ENCODE peak calls at places on chromosome 10, in six cellular contexts. One of them, this sample, is unnamed.

GRCh38 chr10:13773496-13774170 is 186.9 kb downstream of the PRPF18 start:
- DNase-seq in fibroblast of villous mesenchyme: no peak
- DNase-seq in cardiac fibroblast: no peak
- DNase-seq in lower leg skin: no peak
- DNase-seq in gastrocnemius medialis: no peak
- DNase-seq in osteoblast: no peak
- DNase-seq in this sample: no peak

GRCh38 chr10:125159486-125159931 is 854 bp downstream of the CTBP2 start:
- DNase-seq in cardiac fibroblast: peak
- DNase-seq in gastrocnemius medialis: no peak
- DNase-seq in fibroblast of villous mesenchyme: no peak
- DNase-seq in osteoblast: peak
- DNase-seq in lower leg skin: peak
- DNase-seq in this sample: no peak

GRCh38 chr10:86538547-86538946 is 17.0 kb upstream of the WAPL start:
- DNase-seq in gastrocnemius medialis: no peak
- DNase-seq in lower leg skin: no peak
- DNase-seq in osteoblast: no peak
- DNase-seq in cardiac fibroblast: no peak
- DNase-seq in fibroblast of villous mesenchyme: peak
- DNase-seq in this sample: no peak

GRCh38 chr10:80090120-80090519 is 11.7 kb downstream of the TMEM254 start:
- DNase-seq in osteoblast: no peak
- DNase-seq in lower leg skin: no peak
- DNase-seq in fibroblast of villous mesenchyme: no peak
- DNase-seq in cardiac fibroblast: no peak
- DNase-seq in gastrocnemius medialis: no peak
- DNase-seq in this sample: no peak

GRCh38 chr10:132960651-132961419 is 18.5 kb upstream of the CFAP46 start:
- DNase-seq in osteoblast: peak
- DNase-seq in fibroblast of villous mesenchyme: no peak
- DNase-seq in lower leg skin: peak
- DNase-seq in cardiac fibroblast: no peak
- DNase-seq in gastrocnemius medialis: no peak
- DNase-seq in this sample: no peak

GRCh38 chr10:132642732-132643008 is 105.1 kb downstream of the INPP5A start:
- DNase-seq in osteoblast: no peak
- DNase-seq in cardiac fibroblast: no peak
- DNase-seq in lower leg skin: peak
- DNase-seq in gastrocnemius medialis: no peak
- DNase-seq in fibroblast of villous mesenchyme: no peak
- DNase-seq in this sample: no peak

GRCh38 chr10:45819552-45819951 is 27.7 kb downstream of the AGAP4 start:
- DNase-seq in cardiac fibroblast: no peak
- DNase-seq in osteoblast: no peak
- DNase-seq in fibroblast of villous mesenchyme: no peak
- DNase-seq in lower leg skin: no peak
- DNase-seq in gastrocnemius medialis: no peak
- DNase-seq in this sample: no peak

GRCh38 chr10:17216217-17216900 is 11.7 kb upstream of the VIM start:
- DNase-seq in lower leg skin: no peak
- DNase-seq in fibroblast of villous mesenchyme: peak
- DNase-seq in gastrocnemius medialis: no peak
- DNase-seq in cardiac fibroblast: peak
- DNase-seq in osteoblast: peak
- DNase-seq in this sample: peak

GRCh38 chr10:100022403-100022802 is 12.7 kb upstream of the DNMBP start:
- DNase-seq in lower leg skin: no peak
- DNase-seq in fibroblast of villous mesenchyme: no peak
- DNase-seq in cardiac fibroblast: peak
- DNase-seq in osteoblast: peak
- DNase-seq in gastrocnemius medialis: no peak
- DNase-seq in this sample: no peak

GRCh38 chr10:44774676-44775401 is 136.3 kb upstream of the TMEM72 start:
- DNase-seq in cardiac fibroblast: peak
- DNase-seq in gastrocnemius medialis: no peak
- DNase-seq in fibroblast of villous mesenchyme: no peak
- DNase-seq in osteoblast: peak
- DNase-seq in lower leg skin: no peak
- DNase-seq in this sample: no peak

GRCh38 chr10:21501109-21501508 is 24.4 kb downstream of the SKIDA1 start:
- DNase-seq in osteoblast: no peak
- DNase-seq in fibroblast of villous mesenchyme: no peak
- DNase-seq in cardiac fibroblast: no peak
- DNase-seq in gastrocnemius medialis: no peak
- DNase-seq in lower leg skin: peak
- DNase-seq in this sample: no peak

GRCh38 chr10:44280211-44280610 is 104.7 kb downstream of the CXCL12 start:
- DNase-seq in fibroblast of villous mesenchyme: no peak
- DNase-seq in gastrocnemius medialis: no peak
- DNase-seq in lower leg skin: no peak
- DNase-seq in cardiac fibroblast: no peak
- DNase-seq in osteoblast: no peak
- DNase-seq in this sample: no peak

GRCh38 chr10:125231116-125231812 is 70.9 kb upstream of the CTBP2 start:
- DNase-seq in lower leg skin: peak
- DNase-seq in gastrocnemius medialis: peak
- DNase-seq in cardiac fibroblast: peak
- DNase-seq in fibroblast of villous mesenchyme: peak
- DNase-seq in osteoblast: peak
- DNase-seq in this sample: no peak

GRCh38 chr10:70558871-70559810 is 43.4 kb downstream of the PRF1 start:
- DNase-seq in lower leg skin: no peak
- DNase-seq in gastrocnemius medialis: no peak
- DNase-seq in fibroblast of villous mesenchyme: peak
- DNase-seq in cardiac fibroblast: peak
- DNase-seq in osteoblast: peak
- DNase-seq in this sample: no peak

GRCh38 chr10:613217-613616 is 76.3 kb downstream of the DIP2C start:
- DNase-seq in cardiac fibroblast: no peak
- DNase-seq in gastrocnemius medialis: no peak
- DNase-seq in lower leg skin: no peak
- DNase-seq in fibroblast of villous mesenchyme: no peak
- DNase-seq in osteoblast: no peak
- DNase-seq in this sample: no peak

GRCh38 chr10:75825220-75825619 is 393.8 kb downstream of the LRMDA start:
- DNase-seq in fibroblast of villous mesenchyme: no peak
- DNase-seq in lower leg skin: no peak
- DNase-seq in osteoblast: no peak
- DNase-seq in cardiac fibroblast: no peak
- DNase-seq in gastrocnemius medialis: no peak
- DNase-seq in this sample: no peak

GRCh38 chr10:86364551-86365345 is 1.8 kb downstream of the GRID1 start:
- DNase-seq in cardiac fibroblast: no peak
- DNase-seq in lower leg skin: peak
- DNase-seq in fibroblast of villous mesenchyme: no peak
- DNase-seq in osteoblast: peak
- DNase-seq in gastrocnemius medialis: no peak
- DNase-seq in this sample: no peak

GRCh38 chr10:88163572-88163971 is 300.1 kb downstream of the PTEN start:
- DNase-seq in cardiac fibroblast: no peak
- DNase-seq in fibroblast of villous mesenchyme: no peak
- DNase-seq in gastrocnemius medialis: no peak
- DNase-seq in lower leg skin: no peak
- DNase-seq in osteoblast: no peak
- DNase-seq in this sample: no peak

GRCh38 chr10:6062101-6062771 is at the start of gene IL2RA:
- DNase-seq in lower leg skin: peak
- DNase-seq in fibroblast of villous mesenchyme: no peak
- DNase-seq in osteoblast: no peak
- DNase-seq in cardiac fibroblast: no peak
- DNase-seq in gastrocnemius medialis: no peak
- DNase-seq in this sample: no peak

GRCh38 chr10:33334170-33334838 is at the start of gene NRP1:
- DNase-seq in gastrocnemius medialis: peak
- DNase-seq in fibroblast of villous mesenchyme: peak
- DNase-seq in cardiac fibroblast: no peak
- DNase-seq in lower leg skin: no peak
- DNase-seq in osteoblast: peak
- DNase-seq in this sample: no peak

GRCh38 chr10:42975558-42976352 is 101.1 kb upstream of the RET start:
- DNase-seq in lower leg skin: peak
- DNase-seq in gastrocnemius medialis: peak
- DNase-seq in osteoblast: peak
- DNase-seq in cardiac fibroblast: no peak
- DNase-seq in fibroblast of villous mesenchyme: no peak
- DNase-seq in this sample: no peak

GRCh38 chr10:13086051-13086450 is 13.9 kb upstream of the OPTN start:
- DNase-seq in lower leg skin: no peak
- DNase-seq in cardiac fibroblast: no peak
- DNase-seq in gastrocnemius medialis: no peak
- DNase-seq in fibroblast of villous mesenchyme: no peak
- DNase-seq in osteoblast: peak
- DNase-seq in this sample: no peak

GRCh38 chr10:110437351-110437605 is 60.4 kb upstream of the DUSP5 start:
- DNase-seq in fibroblast of villous mesenchyme: no peak
- DNase-seq in gastrocnemius medialis: no peak
- DNase-seq in lower leg skin: no peak
- DNase-seq in cardiac fibroblast: no peak
- DNase-seq in osteoblast: no peak
- DNase-seq in this sample: peak

GRCh38 chr10:25768167-25768566 is 165.9 kb upstream of the MYO3A start:
- DNase-seq in cardiac fibroblast: no peak
- DNase-seq in osteoblast: no peak
- DNase-seq in gastrocnemius medialis: no peak
- DNase-seq in lower leg skin: no peak
- DNase-seq in fibroblast of villous mesenchyme: no peak
- DNase-seq in this sample: no peak

GRCh38 chr10:108616559-108617285 is 1306.6 kb downstream of the XPNPEP1 start:
- DNase-seq in cardiac fibroblast: no peak
- DNase-seq in osteoblast: no peak
- DNase-seq in fibroblast of villous mesenchyme: no peak
- DNase-seq in lower leg skin: no peak
- DNase-seq in gastrocnemius medialis: no peak
- DNase-seq in this sample: no peak

GRCh38 chr10:84291389-84291788 is 37.0 kb upstream of the CCSER2 start:
- DNase-seq in fibroblast of villous mesenchyme: peak
- DNase-seq in lower leg skin: no peak
- DNase-seq in cardiac fibroblast: peak
- DNase-seq in gastrocnemius medialis: no peak
- DNase-seq in osteoblast: peak
- DNase-seq in this sample: no peak

GRCh38 chr10:32931593-32931992 is 26.4 kb downstream of the ITGB1 start:
- DNase-seq in osteoblast: no peak
- DNase-seq in lower leg skin: no peak
- DNase-seq in gastrocnemius medialis: no peak
- DNase-seq in cardiac fibroblast: no peak
- DNase-seq in fibroblast of villous mesenchyme: no peak
- DNase-seq in this sample: no peak

GRCh38 chr10:88830643-88831277 is 20.9 kb downstream of the ANKRD22 start:
- DNase-seq in cardiac fibroblast: no peak
- DNase-seq in gastrocnemius medialis: no peak
- DNase-seq in osteoblast: no peak
- DNase-seq in lower leg skin: no peak
- DNase-seq in fibroblast of villous mesenchyme: no peak
- DNase-seq in this sample: no peak

GRCh38 chr10:97914837-97915211 is 65.2 kb downstream of the GOLGA7B start:
- DNase-seq in lower leg skin: peak
- DNase-seq in osteoblast: peak
- DNase-seq in cardiac fibroblast: peak
- DNase-seq in gastrocnemius medialis: peak
- DNase-seq in fibroblast of villous mesenchyme: peak
- DNase-seq in this sample: no peak

GRCh38 chr10:4772202-4772570 is 53.8 kb upstream of the AKR1E2 start:
- DNase-seq in cardiac fibroblast: no peak
- DNase-seq in osteoblast: no peak
- DNase-seq in lower leg skin: no peak
- DNase-seq in fibroblast of villous mesenchyme: no peak
- DNase-seq in gastrocnemius medialis: no peak
- DNase-seq in this sample: no peak

GRCh38 chr10:6145414-6145978 is 56.7 kb downstream of the RBM17 start:
- DNase-seq in fibroblast of villous mesenchyme: no peak
- DNase-seq in osteoblast: no peak
- DNase-seq in cardiac fibroblast: no peak
- DNase-seq in gastrocnemius medialis: no peak
- DNase-seq in lower leg skin: no peak
- DNase-seq in this sample: no peak

GRCh38 chr10:131676046-131676445 is 224.8 kb upstream of the PPP2R2D start:
- DNase-seq in osteoblast: no peak
- DNase-seq in gastrocnemius medialis: no peak
- DNase-seq in cardiac fibroblast: no peak
- DNase-seq in lower leg skin: no peak
- DNase-seq in fibroblast of villous mesenchyme: no peak
- DNase-seq in this sample: no peak

GRCh38 chr10:52071814-52072213 is 242.3 kb upstream of the DKK1 start:
- DNase-seq in cardiac fibroblast: no peak
- DNase-seq in osteoblast: no peak
- DNase-seq in gastrocnemius medialis: peak
- DNase-seq in fibroblast of villous mesenchyme: no peak
- DNase-seq in lower leg skin: no peak
- DNase-seq in this sample: no peak

GRCh38 chr10:31977440-31978157 is 49.0 kb upstream of the ARHGAP12 start:
- DNase-seq in fibroblast of villous mesenchyme: peak
- DNase-seq in osteoblast: peak
- DNase-seq in lower leg skin: no peak
- DNase-seq in gastrocnemius medialis: no peak
- DNase-seq in cardiac fibroblast: peak
- DNase-seq in this sample: no peak

GRCh38 chr10:122911889-122912484 is 1.6 kb downstream of the FAM24A start:
- DNase-seq in cardiac fibroblast: peak
- DNase-seq in lower leg skin: no peak
- DNase-seq in fibroblast of villous mesenchyme: peak
- DNase-seq in osteoblast: peak
- DNase-seq in gastrocnemius medialis: no peak
- DNase-seq in this sample: no peak
- H3K4me3 ChIP-seq in cardiac fibroblast: no peak
- H3K4me3 ChIP-seq in lower leg skin: no peak
- H3K4me3 ChIP-seq in fibroblast of villous mesenchyme: no peak
- H3K4me3 ChIP-seq in osteoblast: no peak
- H3K4me3 ChIP-seq in gastrocnemius medialis: no peak
- H3K4me3 ChIP-seq in this sample: no peak

GRCh38 chr10:3091346-3091787 is 24.0 kb downstream of the PFKP start:
- DNase-seq in fibroblast of villous mesenchyme: peak
- DNase-seq in lower leg skin: no peak
- DNase-seq in gastrocnemius medialis: no peak
- DNase-seq in cardiac fibroblast: peak
- DNase-seq in osteoblast: peak
- DNase-seq in this sample: no peak
- H3K4me3 ChIP-seq in fibroblast of villous mesenchyme: no peak
- H3K4me3 ChIP-seq in lower leg skin: no peak
- H3K4me3 ChIP-seq in gastrocnemius medialis: no peak
- H3K4me3 ChIP-seq in cardiac fibroblast: no peak
- H3K4me3 ChIP-seq in osteoblast: peak
- H3K4me3 ChIP-seq in this sample: no peak

GRCh38 chr10:103465411-103466179 is 6.9 kb upstream of the CALHM1 start:
- DNase-seq in cardiac fibroblast: no peak
- DNase-seq in osteoblast: peak
- DNase-seq in lower leg skin: no peak
- DNase-seq in fibroblast of villous mesenchyme: no peak
- DNase-seq in gastrocnemius medialis: no peak
- DNase-seq in this sample: no peak
- H3K4me3 ChIP-seq in cardiac fibroblast: no peak
- H3K4me3 ChIP-seq in osteoblast: no peak
- H3K4me3 ChIP-seq in lower leg skin: no peak
- H3K4me3 ChIP-seq in fibroblast of villous mesenchyme: no peak
- H3K4me3 ChIP-seq in gastrocnemius medialis: no peak
- H3K4me3 ChIP-seq in this sample: no peak

DNA sequence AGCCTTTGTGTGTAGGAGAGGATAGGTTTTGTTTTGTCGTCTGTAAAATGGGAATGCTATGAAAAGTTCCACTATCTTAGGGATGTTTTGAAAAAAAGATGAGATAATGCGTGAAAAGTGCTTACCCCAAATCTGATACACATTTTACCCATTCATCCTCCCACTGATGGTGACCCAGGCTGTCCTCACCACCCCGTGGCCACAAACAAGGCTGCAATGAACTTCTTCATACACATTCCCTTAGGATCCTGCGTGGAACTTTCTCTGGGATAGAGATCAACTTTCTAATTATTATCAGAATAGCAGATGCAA is 399 bp upstream of the OGDHL start:
- DNase-seq in osteoblast: no peak
- DNase-seq in lower leg skin: no peak
- DNase-seq in gastrocnemius medialis: no peak
- DNase-seq in cardiac fibroblast: no peak
- DNase-seq in fibroblast of villous mesenchyme: no peak
- DNase-seq in this sample: no peak
- H3K4me3 ChIP-seq in osteoblast: peak
- H3K4me3 ChIP-seq in lower leg skin: no peak
- H3K4me3 ChIP-seq in gastrocnemius medialis: peak
- H3K4me3 ChIP-seq in cardiac fibroblast: no peak
- H3K4me3 ChIP-seq in fibroblast of villous mesenchyme: no peak
- H3K4me3 ChIP-seq in this sample: peak